ENCODE peak calls at places on chromosomes 5 and 9, in six cellular contexts. P is LoVo, D is heart right ventricle, Q is cardiac fibroblast, J is EH, E is amniotic stem cell. M is an unnamed sample.

GRCh38 chr5:14374100-14374499 is 207.5 kb upstream of the OTULINL start:
- DNase-seq in Q (no peak), D (no peak), P (no peak), J (no peak), E (no peak), M (no peak)

GRCh38 chr9:121261107-121261460 is 6.9 kb upstream of the GSN start:
- DNase-seq in Q (peak; percentile 47), J (peak; percentile 54), P (no peak), E (no peak), D (no peak), M (peak; percentile 66)

GRCh38 chr5:124773291-124774001 is 27.0 kb upstream of the ZNF608 start:
- DNase-seq in J (no peak), P (no peak), E (no peak), Q (no peak), D (no peak), M (no peak)

GRCh38 chr9:133420392-133420827 is 1.8 kb upstream of the ADAMTS13 start:
- DNase-seq in Q (no peak), J (no peak), E (no peak), D (no peak), P (no peak), M (no peak)

GRCh38 chr5:90473321-90474234 is 993 bp downstream of the MBLAC2 start:
- DNase-seq in Q (peak; percentile 50), D (peak; percentile 14), P (peak; percentile 30), J (peak; percentile 47), E (peak; percentile 2), M (peak; percentile 72)

GRCh38 chr9:93963969-93964368 is 8.8 kb upstream of the BARX1 start:
- DNase-seq in D (no peak), E (no peak), P (no peak), Q (no peak), J (no peak), M (no peak)

GRCh38 chr9:115002371-115003120 is 72.2 kb upstream of the TNFSF8 start:
- DNase-seq in D (no peak), E (no peak), P (no peak), J (no peak), Q (no peak), M (peak; percentile 33)

GRCh38 chr5:146213210-146213838 is 9.9 kb downstream of the RBM27 start:
- DNase-seq in Q (peak; percentile 54), P (peak; percentile 85), J (no peak), E (no peak), D (no peak), M (no peak)

GRCh38 chr9:76591256-76591950 is 132.4 kb downstream of the GCNT1 start:
- DNase-seq in D (no peak), J (peak; percentile 32), P (no peak), Q (peak; percentile 48), E (no peak), M (peak; percentile 17)

GRCh38 chr9:89790542-89791109 is 185.8 kb downstream of the GADD45G start:
- DNase-seq in E (no peak), D (no peak), J (no peak), P (no peak), Q (no peak), M (no peak)

GRCh38 chr5:22293147-22293546 is 560.0 kb downstream of the CDH12 start:
- DNase-seq in D (no peak), P (no peak), E (no peak), J (no peak), Q (no peak), M (no peak)

GRCh38 chr9:126420643-126421564 is 94.3 kb downstream of the MVB12B start:
- DNase-seq in D (no peak), J (peak; percentile 44), Q (peak; percentile 65), E (no peak), P (no peak), M (peak; percentile 71)

GRCh38 chr5:143807401-143807800 is 4.6 kb upstream of the HMHB1 start:
- DNase-seq in P (no peak), D (no peak), J (no peak), E (no peak), Q (no peak), M (no peak)

GRCh38 chr9:38114905-38115304 is 45.9 kb upstream of the SHB start:
- DNase-seq in P (no peak), E (no peak), D (no peak), Q (no peak), J (no peak), M (no peak)

M was measured in GM23248.